ENCODE peak calls at places on chromosomes 6 and 20, in nine cellular contexts. One of them, this sample, is unnamed.

GRCh38 chr6:16770701-16771569 is 9.7 kb upstream of the ATXN1 start:
- DNase-seq in A673: peak; percentile 90
- DNase-seq in WTC11: peak; percentile 81
- DNase-seq in brain microvascular endothelial cell: peak; percentile 79
- DNase-seq in mesenchymal stem cell: peak; percentile 86
- DNase-seq in T1000: no peak
- DNase-seq in stimulated activated CD8-positive, alpha-beta memory T cell treated with anti-CD3 and anti-CD28 coated beads, Interleukin-7, amount 100 ng/mL, for 1 hour: peak; percentile 50
- DNase-seq in glutamatergic neuron: peak; percentile 85
- DNase-seq in GM12878: no peak
- DNase-seq in this sample: peak; percentile 88

GRCh38 chr6:160692369-160692959 is 9.6 kb upstream of the PLG start:
- DNase-seq in A673: peak; percentile 16
- DNase-seq in brain microvascular endothelial cell: no peak
- DNase-seq in mesenchymal stem cell: no peak
- DNase-seq in T1000: no peak
- DNase-seq in WTC11: no peak
- DNase-seq in GM12878: no peak
- DNase-seq in glutamatergic neuron: no peak
- DNase-seq in stimulated activated CD8-positive, alpha-beta memory T cell treated with anti-CD3 and anti-CD28 coated beads, Interleukin-7, amount 100 ng/mL, for 1 hour: no peak
- DNase-seq in this sample: no peak

GRCh38 chr20:44428174-44429016 is 47.3 kb upstream of the TTPAL start:
- DNase-seq in glutamatergic neuron: no peak
- DNase-seq in WTC11: no peak
- DNase-seq in T1000: no peak
- DNase-seq in A673: no peak
- DNase-seq in brain microvascular endothelial cell: no peak
- DNase-seq in mesenchymal stem cell: no peak
- DNase-seq in stimulated activated CD8-positive, alpha-beta memory T cell treated with anti-CD3 and anti-CD28 coated beads, Interleukin-7, amount 100 ng/mL, for 1 hour: no peak
- DNase-seq in GM12878: no peak
- DNase-seq in this sample: no peak

GRCh38 chr6:116665464-116665863 is 3.1 kb downstream of the ZUP1 start:
- DNase-seq in A673: no peak
- DNase-seq in stimulated activated CD8-positive, alpha-beta memory T cell treated with anti-CD3 and anti-CD28 coated beads, Interleukin-7, amount 100 ng/mL, for 1 hour: no peak
- DNase-seq in glutamatergic neuron: no peak
- DNase-seq in WTC11: no peak
- DNase-seq in mesenchymal stem cell: no peak
- DNase-seq in T1000: no peak
- DNase-seq in GM12878: no peak
- DNase-seq in brain microvascular endothelial cell: no peak
- DNase-seq in this sample: no peak

GRCh38 chr6:149919834-149920225 is 3.1 kb downstream of the RAET1G start:
- DNase-seq in GM12878: no peak
- DNase-seq in T1000: no peak
- DNase-seq in stimulated activated CD8-positive, alpha-beta memory T cell treated with anti-CD3 and anti-CD28 coated beads, Interleukin-7, amount 100 ng/mL, for 1 hour: no peak
- DNase-seq in glutamatergic neuron: no peak
- DNase-seq in mesenchymal stem cell: no peak
- DNase-seq in brain microvascular endothelial cell: no peak
- DNase-seq in A673: no peak
- DNase-seq in WTC11: no peak
- DNase-seq in this sample: no peak

GRCh38 chr20:24981750-24982149 is 10.8 kb downstream of the APMAP start:
- DNase-seq in GM12878: no peak
- DNase-seq in brain microvascular endothelial cell: no peak
- DNase-seq in glutamatergic neuron: no peak
- DNase-seq in A673: no peak
- DNase-seq in stimulated activated CD8-positive, alpha-beta memory T cell treated with anti-CD3 and anti-CD28 coated beads, Interleukin-7, amount 100 ng/mL, for 1 hour: no peak
- DNase-seq in T1000: no peak
- DNase-seq in WTC11: no peak
- DNase-seq in mesenchymal stem cell: no peak
- DNase-seq in this sample: peak; percentile 77

GRCh38 chr6:107118976-107119375 is 3.7 kb upstream of the BEND3 start:
- DNase-seq in brain microvascular endothelial cell: no peak
- DNase-seq in T1000: no peak
- DNase-seq in stimulated activated CD8-positive, alpha-beta memory T cell treated with anti-CD3 and anti-CD28 coated beads, Interleukin-7, amount 100 ng/mL, for 1 hour: no peak
- DNase-seq in glutamatergic neuron: no peak
- DNase-seq in mesenchymal stem cell: no peak
- DNase-seq in A673: peak; percentile 64
- DNase-seq in WTC11: no peak
- DNase-seq in GM12878: no peak
- DNase-seq in this sample: no peak

GRCh38 chr20:59671661-59672471 is 67.5 kb downstream of the PHACTR3 start:
- DNase-seq in mesenchymal stem cell: no peak
- DNase-seq in glutamatergic neuron: no peak
- DNase-seq in stimulated activated CD8-positive, alpha-beta memory T cell treated with anti-CD3 and anti-CD28 coated beads, Interleukin-7, amount 100 ng/mL, for 1 hour: no peak
- DNase-seq in A673: no peak
- DNase-seq in T1000: no peak
- DNase-seq in GM12878: no peak
- DNase-seq in brain microvascular endothelial cell: no peak
- DNase-seq in WTC11: no peak
- DNase-seq in this sample: no peak

GRCh38 chr6:38912378-38912777 is 136.2 kb upstream of the GLP1R start:
- DNase-seq in A673: no peak
- DNase-seq in T1000: no peak
- DNase-seq in WTC11: no peak
- DNase-seq in GM12878: no peak
- DNase-seq in brain microvascular endothelial cell: no peak
- DNase-seq in glutamatergic neuron: no peak
- DNase-seq in stimulated activated CD8-positive, alpha-beta memory T cell treated with anti-CD3 and anti-CD28 coated beads, Interleukin-7, amount 100 ng/mL, for 1 hour: no peak
- DNase-seq in mesenchymal stem cell: no peak
- DNase-seq in this sample: no peak

GRCh38 chr20:44720994-44721784 is 6.0 kb downstream of the CCN5 start:
- DNase-seq in stimulated activated CD8-positive, alpha-beta memory T cell treated with anti-CD3 and anti-CD28 coated beads, Interleukin-7, amount 100 ng/mL, for 1 hour: no peak
- DNase-seq in WTC11: no peak
- DNase-seq in T1000: peak; percentile 78
- DNase-seq in brain microvascular endothelial cell: peak; percentile 69
- DNase-seq in mesenchymal stem cell: peak; percentile 72
- DNase-seq in GM12878: no peak
- DNase-seq in glutamatergic neuron: no peak
- DNase-seq in A673: no peak
- DNase-seq in this sample: no peak

GRCh38 chr6:56021943-56022342 is 146.6 kb upstream of the BMP5 start:
- DNase-seq in A673: peak; percentile 81
- DNase-seq in brain microvascular endothelial cell: no peak
- DNase-seq in glutamatergic neuron: no peak
- DNase-seq in stimulated activated CD8-positive, alpha-beta memory T cell treated with anti-CD3 and anti-CD28 coated beads, Interleukin-7, amount 100 ng/mL, for 1 hour: no peak
- DNase-seq in WTC11: peak; percentile 21
- DNase-seq in GM12878: no peak
- DNase-seq in T1000: no peak
- DNase-seq in mesenchymal stem cell: no peak
- DNase-seq in this sample: no peak

GRCh38 chr6:139308936-139309603 is 17.3 kb upstream of the TXLNB start:
- DNase-seq in WTC11: no peak
- DNase-seq in mesenchymal stem cell: peak; percentile 74
- DNase-seq in glutamatergic neuron: no peak
- DNase-seq in GM12878: no peak
- DNase-seq in T1000: no peak
- DNase-seq in A673: no peak
- DNase-seq in brain microvascular endothelial cell: peak; percentile 71
- DNase-seq in stimulated activated CD8-positive, alpha-beta memory T cell treated with anti-CD3 and anti-CD28 coated beads, Interleukin-7, amount 100 ng/mL, for 1 hour: no peak
- DNase-seq in this sample: no peak

GRCh38 chr6:11952291-11952690 is 59.8 kb upstream of the HIVEP1 start:
- DNase-seq in brain microvascular endothelial cell: no peak
- DNase-seq in T1000: no peak
- DNase-seq in WTC11: no peak
- DNase-seq in stimulated activated CD8-positive, alpha-beta memory T cell treated with anti-CD3 and anti-CD28 coated beads, Interleukin-7, amount 100 ng/mL, for 1 hour: no peak
- DNase-seq in mesenchymal stem cell: no peak
- DNase-seq in GM12878: no peak
- DNase-seq in glutamatergic neuron: no peak
- DNase-seq in A673: no peak
- DNase-seq in this sample: no peak

GRCh38 chr6:165298426-165298825 is 11.0 kb downstream of the C6orf118 start:
- DNase-seq in glutamatergic neuron: no peak
- DNase-seq in mesenchymal stem cell: no peak
- DNase-seq in T1000: no peak
- DNase-seq in GM12878: no peak
- DNase-seq in brain microvascular endothelial cell: no peak
- DNase-seq in stimulated activated CD8-positive, alpha-beta memory T cell treated with anti-CD3 and anti-CD28 coated beads, Interleukin-7, amount 100 ng/mL, for 1 hour: no peak
- DNase-seq in A673: no peak
- DNase-seq in WTC11: no peak
- DNase-seq in this sample: no peak

GRCh38 chr6:130140084-130140483 is 82.7 kb downstream of the SAMD3 start:
- DNase-seq in stimulated activated CD8-positive, alpha-beta memory T cell treated with anti-CD3 and anti-CD28 coated beads, Interleukin-7, amount 100 ng/mL, for 1 hour: no peak
- DNase-seq in T1000: no peak
- DNase-seq in brain microvascular endothelial cell: no peak
- DNase-seq in mesenchymal stem cell: no peak
- DNase-seq in A673: no peak
- DNase-seq in WTC11: no peak
- DNase-seq in glutamatergic neuron: no peak
- DNase-seq in GM12878: no peak
- DNase-seq in this sample: no peak

GRCh38 chr20:53708129-53708968 is 114.7 kb upstream of the ZNF217 start:
- DNase-seq in WTC11: no peak
- DNase-seq in glutamatergic neuron: no peak
- DNase-seq in A673: no peak
- DNase-seq in T1000: peak; percentile 22
- DNase-seq in stimulated activated CD8-positive, alpha-beta memory T cell treated with anti-CD3 and anti-CD28 coated beads, Interleukin-7, amount 100 ng/mL, for 1 hour: no peak
- DNase-seq in GM12878: peak; percentile 94
- DNase-seq in mesenchymal stem cell: peak; percentile 61
- DNase-seq in brain microvascular endothelial cell: peak; percentile 29
- DNase-seq in this sample: no peak

GRCh38 chr6:97059473-97059872 is 134.9 kb downstream of the KLHL32 start:
- DNase-seq in mesenchymal stem cell: peak; percentile 50
- DNase-seq in GM12878: peak; percentile 17
- DNase-seq in A673: peak; percentile 69
- DNase-seq in WTC11: no peak
- DNase-seq in glutamatergic neuron: no peak
- DNase-seq in stimulated activated CD8-positive, alpha-beta memory T cell treated with anti-CD3 and anti-CD28 coated beads, Interleukin-7, amount 100 ng/mL, for 1 hour: no peak
- DNase-seq in brain microvascular endothelial cell: peak; percentile 7
- DNase-seq in T1000: no peak
- DNase-seq in this sample: no peak

GRCh38 chr20:20367681-20368413 is at the start of gene INSM1:
- DNase-seq in WTC11: peak; percentile 76
- DNase-seq in A673: peak; percentile 44
- DNase-seq in brain microvascular endothelial cell: no peak
- DNase-seq in GM12878: no peak
- DNase-seq in stimulated activated CD8-positive, alpha-beta memory T cell treated with anti-CD3 and anti-CD28 coated beads, Interleukin-7, amount 100 ng/mL, for 1 hour: no peak
- DNase-seq in T1000: no peak
- DNase-seq in glutamatergic neuron: peak; percentile 95
- DNase-seq in mesenchymal stem cell: no peak
- DNase-seq in this sample: no peak

GRCh38 chr6:36984581-36985383 is 1.2 kb downstream of the MTCH1 start:
- DNase-seq in A673: peak; percentile 62
- DNase-seq in WTC11: peak; percentile 68
- DNase-seq in GM12878: no peak
- DNase-seq in brain microvascular endothelial cell: peak; percentile 64
- DNase-seq in T1000: peak; percentile 44
- DNase-seq in stimulated activated CD8-positive, alpha-beta memory T cell treated with anti-CD3 and anti-CD28 coated beads, Interleukin-7, amount 100 ng/mL, for 1 hour: no peak
- DNase-seq in mesenchymal stem cell: peak; percentile 87
- DNase-seq in glutamatergic neuron: peak; percentile 62
- DNase-seq in this sample: peak; percentile 52

GRCh38 chr6:150043096-150043495 is 17.8 kb upstream of the RAET1L start:
- DNase-seq in glutamatergic neuron: no peak
- DNase-seq in mesenchymal stem cell: no peak
- DNase-seq in GM12878: no peak
- DNase-seq in stimulated activated CD8-positive, alpha-beta memory T cell treated with anti-CD3 and anti-CD28 coated beads, Interleukin-7, amount 100 ng/mL, for 1 hour: no peak
- DNase-seq in brain microvascular endothelial cell: no peak
- DNase-seq in A673: no peak
- DNase-seq in WTC11: no peak
- DNase-seq in T1000: no peak
- DNase-seq in this sample: no peak